ENCODE peak calls at places on chromosomes 1 and 21, in four cellular contexts. G, W, M and H are unnamed samples.

GRCh38 chr1:41613646-41614592 is 129.4 kb upstream of the EDN2 start:
- DNase-seq in M (no peak), G (peak), W (no peak), H (no peak)

GRCh38 chr1:59198565-59198964 is 98.3 kb upstream of the FGGY start:
- DNase-seq in M (no peak), G (no peak), W (no peak), H (no peak)

GRCh38 chr21:29096619-29097018 is 23.2 kb upstream of the CCT8 start:
- DNase-seq in G (no peak), W (no peak), M (no peak), H (no peak)

GRCh38 chr1:94298861-94299260 is 61.5 kb upstream of the ARHGAP29 start:
- DNase-seq in W (no peak), M (no peak), G (no peak), H (no peak)

GRCh38 chr1:239976130-239976968 is 115.3 kb upstream of the FMN2 start:
- DNase-seq in W (no peak), M (no peak), G (peak), H (no peak)

GRCh38 chr1:48222501-48223242 is at the start of gene SLC5A9:
- DNase-seq in G (no peak), M (no peak), W (no peak), H (no peak)

GRCh38 chr1:231272880-231273279 is 31.9 kb downstream of the GNPAT start:
- DNase-seq in G (no peak), W (peak), M (no peak), H (no peak)

GRCh38 chr1:211653329-211653728 is 22.1 kb downstream of the NEK2 start:
- DNase-seq in W (peak), G (no peak), M (no peak), H (no peak)

GRCh38 chr1:38533772-38534472 is 325.6 kb downstream of the RRAGC start:
- DNase-seq in W (no peak), M (no peak), G (no peak), H (no peak)

GRCh38 chr1:161018631-161018930 is 2.4 kb downstream of the F11R start:
- DNase-seq in G (no peak), M (no peak), W (no peak), H (no peak)

GRCh38 chr1:161021959-161022332 is 994 bp upstream of the F11R start:
- DNase-seq in M (no peak), G (peak), W (no peak), H (no peak)

GRCh38 chr1:161019767-161020572 is 982 bp downstream of the F11R start:
- DNase-seq in G (peak), M (no peak), W (peak), H (no peak)

GRCh38 chr1:161021168-161021958 is 411 bp upstream of the F11R start:
- DNase-seq in W (peak), M (peak), G (peak), H (peak)

GRCh38 chr1:161020573-161021167 is at the start of gene F11R:
- DNase-seq in M (no peak), G (peak), W (peak), H (no peak)
- TF ChIP-seq CTCF in M (no peak), G (no peak), W (peak), H (peak)

DNA sequence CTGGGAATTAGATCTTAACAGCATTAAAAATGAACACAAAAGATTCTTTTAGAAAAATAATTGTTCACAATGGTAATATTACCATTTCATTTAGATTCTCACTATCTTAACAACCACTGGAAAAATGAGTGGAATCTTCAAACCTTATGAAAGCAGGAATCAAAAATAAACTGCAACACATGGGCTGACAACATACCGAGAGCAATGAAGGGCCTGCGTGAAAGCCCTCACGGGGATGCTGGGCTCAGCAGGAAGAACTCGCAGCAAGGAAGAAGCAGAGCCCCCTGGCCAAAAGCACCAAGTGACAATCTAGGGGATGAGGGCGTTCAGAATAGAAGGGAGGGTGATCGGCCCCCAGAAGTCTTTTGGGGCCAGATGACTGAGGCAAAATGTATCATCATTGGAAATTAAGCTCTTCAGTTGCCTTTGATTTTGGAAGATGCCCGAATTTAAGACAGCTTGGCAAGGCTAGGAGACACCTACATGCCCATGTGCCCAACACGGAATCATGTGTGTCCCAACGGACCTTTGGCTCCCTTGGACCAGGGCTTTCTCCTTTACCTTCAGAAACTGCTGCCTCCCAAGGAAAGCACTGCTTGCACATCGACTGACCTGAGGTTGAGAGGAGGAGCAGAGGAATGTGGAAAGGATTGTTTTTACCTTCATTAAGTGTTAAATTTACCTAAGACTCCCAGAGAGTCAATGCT is 103.9 kb downstream of the TGFBR3 start:
- DNase-seq in W (no peak), M (no peak), G (no peak), H (no peak)
- H3K27ac ChIP-seq in W (peak), M (peak), G (peak), H (peak)

DNA sequence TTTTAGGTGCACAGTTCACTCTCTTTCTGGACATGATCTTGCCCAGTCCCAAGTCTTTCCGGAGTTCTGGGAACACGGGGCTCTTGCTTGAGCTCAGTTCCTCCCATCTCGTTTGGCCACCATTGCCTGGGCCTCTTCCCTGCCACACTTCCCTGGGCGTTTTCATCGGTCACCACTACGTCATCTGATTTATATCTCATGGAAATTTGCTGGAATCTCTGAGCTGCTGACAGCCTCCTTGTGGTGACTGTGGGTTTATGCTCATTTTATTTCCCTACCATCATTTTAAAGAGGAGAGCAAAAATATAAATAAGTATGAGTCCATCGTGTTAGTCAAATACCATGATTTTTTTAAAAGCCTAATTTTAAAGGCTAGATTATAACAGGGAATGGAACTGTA is 449.1 kb upstream of the KAZN start:
- DNase-seq in M (no peak), G (no peak), W (no peak), H (no peak)
- TF ChIP-seq CTCF in M (no peak), G (no peak), W (no peak), H (no peak)

DNA sequence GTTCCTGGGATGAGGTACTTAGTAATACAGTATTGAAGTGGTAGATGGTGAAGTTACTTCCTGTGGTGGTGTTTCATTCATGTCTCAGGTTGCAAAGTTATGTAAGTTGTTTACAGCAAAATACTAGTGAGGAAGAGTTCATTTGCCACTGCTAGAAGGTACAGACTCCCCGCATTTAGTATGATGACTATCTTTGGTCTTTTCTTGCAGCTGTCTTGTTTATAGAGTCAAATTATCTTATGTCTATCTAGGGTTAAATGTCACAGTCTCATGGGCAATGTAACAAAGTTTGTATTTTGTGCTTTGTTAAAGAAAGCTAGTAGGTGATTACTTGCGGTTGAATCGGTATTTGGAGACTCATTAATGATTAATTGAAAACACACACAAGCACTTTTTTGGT is 50.2 kb downstream of the LRRC8D start:
- DNase-seq in W (no peak), G (no peak), M (no peak), H (no peak)
- H3K27ac ChIP-seq in W (no peak), G (no peak), M (no peak), H (no peak)

GRCh38 chr1:192538407-192539311 is 36.9 kb upstream of the RGS1 start:
- DNase-seq in W (no peak), M (no peak), G (no peak), H (no peak)
- TF ChIP-seq CTCF in W (no peak), M (no peak), G (no peak), H (no peak)

DNA sequence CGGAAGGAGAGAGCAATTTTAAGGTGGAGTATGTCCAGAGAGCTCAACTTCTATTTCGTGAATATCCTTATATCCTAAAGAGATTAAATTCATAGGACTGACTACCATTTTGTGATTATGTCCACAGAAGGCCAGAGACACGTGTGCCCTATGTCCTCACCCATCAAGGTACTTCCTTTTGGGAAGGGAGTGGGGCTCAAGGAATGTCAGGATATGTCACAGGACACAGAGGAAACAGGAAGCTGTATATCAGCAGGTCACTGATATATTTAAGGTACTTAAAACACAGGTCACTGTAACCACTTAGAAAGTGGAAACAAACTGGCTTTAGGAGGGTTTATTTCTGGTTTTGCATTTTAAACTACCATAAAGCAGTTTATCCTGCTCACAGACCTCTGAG is 184.6 kb downstream of the APP start:
- DNase-seq in M (no peak), W (no peak), G (no peak), H (no peak)
- H3K27ac ChIP-seq in M (no peak), W (no peak), G (no peak), H (peak)

GRCh38 chr1:97668945-97669344 is 251.9 kb downstream of the DPYD start:
- DNase-seq in M (no peak), W (no peak), G (peak), H (no peak)
- TF ChIP-seq CTCF in M (no peak), W (no peak), G (peak), H (peak)